ENCODE peak calls at places on chromosomes 3 and 15, in nine cellular contexts. C is NAMALWA, Z is WTC11, M is IMR-90, U is HCEC 1CT, F is fibroblast of mammary gland, L is GDM1, B is RWPE1, A is omental fat pad. S is an unnamed sample.

GRCh38 chr15:53917109-53917508 is 61.1 kb upstream of the UNC13C start:
- DNase-seq in C (no peak), Z (no peak), B (no peak), F (no peak), M (no peak), U (no peak), A (no peak), L (no peak), S (no peak)

GRCh38 chr3:12191559-12191958 is 32.8 kb upstream of the TIMP4 start:
- DNase-seq in B (no peak), U (no peak), M (no peak), A (no peak), C (no peak), Z (no peak), L (no peak), F (no peak), S (no peak)

GRCh38 chr3:4674216-4674615 is 181.1 kb downstream of the ITPR1 start:
- DNase-seq in L (no peak), M (peak; percentile 72), A (no peak), Z (no peak), U (peak; percentile 52), C (no peak), B (no peak), F (peak; percentile 56), S (no peak)

GRCh38 chr15:98823012-98823458 is 174.7 kb downstream of the IGF1R start:
- DNase-seq in M (peak; percentile 96), F (peak; percentile 91), U (peak; percentile 69), B (no peak), L (peak; percentile 42), Z (peak; percentile 20), A (no peak), C (peak; percentile 13), S (no peak)

GRCh38 chr15:45187894-45188830 is at the start of gene SHF:
- DNase-seq in M (peak; percentile 45), C (peak; percentile 63), A (no peak), U (no peak), F (no peak), L (peak; percentile 54), B (peak; percentile 41), Z (peak; percentile 69), S (peak; percentile 86)

GRCh38 chr3:173275740-173276139 is 121.8 kb upstream of the NLGN1 start:
- DNase-seq in Z (peak; percentile 46), M (no peak), A (no peak), F (no peak), B (no peak), C (peak; percentile 72), U (no peak), L (no peak), S (no peak)

GRCh38 chr15:26848498-26848897 is 18.4 kb upstream of the GABRA5 start:
- DNase-seq in U (no peak), Z (no peak), A (no peak), B (no peak), F (no peak), C (peak; percentile 65), M (no peak), L (no peak), S (no peak)

GRCh38 chr15:31250033-31250432 is 76.6 kb upstream of the KLF13 start:
- DNase-seq in A (no peak), F (no peak), L (no peak), C (no peak), U (no peak), B (no peak), Z (no peak), M (no peak), S (no peak)

GRCh38 chr3:150925751-150926201 is 20.5 kb upstream of the MINDY4B start:
- DNase-seq in B (peak; percentile 60), U (peak; percentile 19), F (peak; percentile 16), A (no peak), L (peak; percentile 72), C (peak; percentile 72), Z (peak; percentile 86), M (peak; percentile 4), S (peak; percentile 53)

GRCh38 chr3:14403636-14404395 is 1.4 kb downstream of the SLC6A6 start:
- DNase-seq in M (no peak), B (no peak), L (no peak), U (peak; percentile 8), Z (no peak), A (no peak), F (no peak), C (no peak), S (no peak)

GRCh38 chr3:69985266-69985665 is 14.3 kb upstream of the SAMMSON start:
- DNase-seq in C (no peak), A (no peak), M (no peak), U (no peak), Z (no peak), B (peak; percentile 2), L (no peak), F (no peak), S (no peak)

GRCh38 chr15:88989578-88989977 is 76.4 kb upstream of the MFGE8 start:
- DNase-seq in U (peak; percentile 76), Z (no peak), A (no peak), B (no peak), L (no peak), M (peak; percentile 94), C (no peak), F (peak; percentile 69), S (no peak)